ENCODE peak calls at places on chromosome 1, in five cellular contexts. One of them, this sample, is unnamed.

GRCh38 chr1:2046225-2046917 is 3.8 kb upstream of the PRKCZ start:
- DNase-seq in T-helper 9 cell: peak; percentile 30
- DNase-seq in AG08396: no peak
- DNase-seq in T-helper 2 cell: no peak
- DNase-seq in stimulated activated CD8-positive, alpha-beta memory T cell treated with anti-CD3 and anti-CD28 coated beads, Interleukin-4, amount 100 ng/mL, for 24 hours: no peak
- DNase-seq in this sample: peak; percentile 20

GRCh38 chr1:178126790-178127189 is 32.9 kb downstream of the RASAL2 start:
- DNase-seq in AG08396: peak; percentile 42
- DNase-seq in stimulated activated CD8-positive, alpha-beta memory T cell treated with anti-CD3 and anti-CD28 coated beads, Interleukin-4, amount 100 ng/mL, for 24 hours: no peak
- DNase-seq in T-helper 9 cell: no peak
- DNase-seq in T-helper 2 cell: no peak
- DNase-seq in this sample: no peak

GRCh38 chr1:222384536-222384935 is 163.4 kb downstream of the HHIPL2 start:
- DNase-seq in stimulated activated CD8-positive, alpha-beta memory T cell treated with anti-CD3 and anti-CD28 coated beads, Interleukin-4, amount 100 ng/mL, for 24 hours: no peak
- DNase-seq in AG08396: no peak
- DNase-seq in T-helper 9 cell: no peak
- DNase-seq in T-helper 2 cell: no peak
- DNase-seq in this sample: no peak

GRCh38 chr1:230979389-230979716 is 459 bp downstream of the ARV1 start:
- DNase-seq in T-helper 9 cell: no peak
- DNase-seq in T-helper 2 cell: no peak
- DNase-seq in stimulated activated CD8-positive, alpha-beta memory T cell treated with anti-CD3 and anti-CD28 coated beads, Interleukin-4, amount 100 ng/mL, for 24 hours: no peak
- DNase-seq in AG08396: peak; percentile 12
- DNase-seq in this sample: no peak

GRCh38 chr1:77007675-77008074 is 140.4 kb downstream of the ST6GALNAC5 start:
- DNase-seq in stimulated activated CD8-positive, alpha-beta memory T cell treated with anti-CD3 and anti-CD28 coated beads, Interleukin-4, amount 100 ng/mL, for 24 hours: no peak
- DNase-seq in AG08396: no peak
- DNase-seq in T-helper 9 cell: no peak
- DNase-seq in T-helper 2 cell: no peak
- DNase-seq in this sample: no peak

GRCh38 chr1:205488074-205488723 is 16.3 kb upstream of the CDK18 start:
- DNase-seq in stimulated activated CD8-positive, alpha-beta memory T cell treated with anti-CD3 and anti-CD28 coated beads, Interleukin-4, amount 100 ng/mL, for 24 hours: no peak
- DNase-seq in AG08396: peak; percentile 80
- DNase-seq in T-helper 2 cell: peak; percentile 41
- DNase-seq in T-helper 9 cell: no peak
- DNase-seq in this sample: peak; percentile 11

GRCh38 chr1:59172693-59173092 is 124.2 kb upstream of the FGGY start:
- DNase-seq in T-helper 2 cell: no peak
- DNase-seq in AG08396: no peak
- DNase-seq in T-helper 9 cell: no peak
- DNase-seq in stimulated activated CD8-positive, alpha-beta memory T cell treated with anti-CD3 and anti-CD28 coated beads, Interleukin-4, amount 100 ng/mL, for 24 hours: no peak
- DNase-seq in this sample: no peak

GRCh38 chr1:57411262-57411661 is 12.6 kb downstream of the DAB1 start:
- DNase-seq in T-helper 9 cell: no peak
- DNase-seq in T-helper 2 cell: no peak
- DNase-seq in stimulated activated CD8-positive, alpha-beta memory T cell treated with anti-CD3 and anti-CD28 coated beads, Interleukin-4, amount 100 ng/mL, for 24 hours: no peak
- DNase-seq in AG08396: peak; percentile 44
- DNase-seq in this sample: no peak

GRCh38 chr1:59979551-59980070 is 53.0 kb upstream of the CYP2J2 start:
- DNase-seq in T-helper 2 cell: no peak
- DNase-seq in AG08396: no peak
- DNase-seq in stimulated activated CD8-positive, alpha-beta memory T cell treated with anti-CD3 and anti-CD28 coated beads, Interleukin-4, amount 100 ng/mL, for 24 hours: no peak
- DNase-seq in T-helper 9 cell: no peak
- DNase-seq in this sample: no peak

GRCh38 chr1:25033828-25034451 is 103.9 kb upstream of the RUNX3 start:
- DNase-seq in stimulated activated CD8-positive, alpha-beta memory T cell treated with anti-CD3 and anti-CD28 coated beads, Interleukin-4, amount 100 ng/mL, for 24 hours: no peak
- DNase-seq in T-helper 2 cell: no peak
- DNase-seq in AG08396: no peak
- DNase-seq in T-helper 9 cell: no peak
- DNase-seq in this sample: no peak

This sample was measured in effector CD8-positive, alpha-beta T cell.